ENCODE peak calls at places on chromosomes 4 and X, in seven cellular contexts. Z, X, Q, N, O, R and M are unnamed samples.

GRCh38 chr4:140296335-140296753 is 77.1 kb upstream of the SCOC start:
- DNase-seq in Z (no peak), X (peak; percentile 3), Q (no peak), N (no peak), O (no peak), R (peak; percentile 95), M (no peak)

GRCh38 chrX:2284601-2285000 is 216.2 kb downstream of the DHRSX start:
- DNase-seq in Z (no peak), X (no peak), Q (no peak), N (no peak), O (no peak), R (no peak), M (no peak)

GRCh38 chr4:12458621-12459020 is 1025.5 kb downstream of the RAB28 start:
- DNase-seq in Z (no peak), X (no peak), Q (no peak), N (no peak), O (no peak), R (no peak), M (no peak)

GRCh38 chrX:18582910-18583493 is 88.9 kb downstream of the RS1 start:
- DNase-seq in Z (no peak), X (no peak), Q (no peak), N (no peak), O (no peak), R (peak; percentile 32), M (no peak)

GRCh38 chr4:23923141-23923540 is 33.3 kb upstream of the PPARGC1A start:
- DNase-seq in Z (no peak), X (no peak), Q (no peak), N (no peak), O (no peak), R (no peak), M (no peak)

GRCh38 chr4:16224669-16225068 is 1.6 kb downstream of the TAPT1 start:
- DNase-seq in Z (no peak), X (no peak), Q (no peak), N (no peak), O (no peak), R (no peak), M (no peak)

GRCh38 chrX:30183554-30183953 is 31.8 kb upstream of the MAGEB2 start:
- DNase-seq in Z (no peak), X (no peak), Q (no peak), N (no peak), O (no peak), R (no peak), M (no peak)

GRCh38 chrX:107171369-107172102 is 34.7 kb downstream of the NUP62CL start:
- DNase-seq in Z (no peak), X (no peak), Q (no peak), N (no peak), O (no peak), R (no peak), M (no peak)

GRCh38 chr4:153318696-153319320 is 25.7 kb upstream of the MND1 start:
- DNase-seq in Z (no peak), X (peak; percentile 29), Q (no peak), N (peak; percentile 25), O (peak; percentile 9), R (peak; percentile 73), M (no peak)

GRCh38 chr4:98566491-98567008 is 91.9 kb downstream of the TSPAN5 start:
- DNase-seq in Z (no peak), X (no peak), Q (no peak), N (no peak), O (no peak), R (peak; percentile 27), M (no peak)

GRCh38 chr4:8765631-8766590 is 105.7 kb downstream of the HMX1 start:
- DNase-seq in Z (peak; percentile 85), X (no peak), Q (no peak), N (no peak), O (no peak), R (no peak), M (no peak)

GRCh38 chr4:184370711-184371389 is 103.5 kb downstream of the IRF2 start:
- DNase-seq in Z (no peak), X (no peak), Q (no peak), N (no peak), O (no peak), R (peak; percentile 38), M (no peak)

GRCh38 chr4:17283832-17284231 is 228.1 kb downstream of the QDPR start:
- DNase-seq in Z (no peak), X (no peak), Q (no peak), N (no peak), O (no peak), R (no peak), M (no peak)

GRCh38 chr4:102608190-102608589 is 107.0 kb downstream of the NFKB1 start:
- DNase-seq in Z (no peak), X (no peak), Q (no peak), N (no peak), O (no peak), R (no peak), M (no peak)

GRCh38 chr4:1154523-1155182 is 17.7 kb downstream of the SPON2 start:
- DNase-seq in Z (no peak), X (peak; percentile 36), Q (no peak), N (peak; percentile 26), O (no peak), R (peak; percentile 56), M (no peak)

GRCh38 chr4:52106701-52107100 is 55.6 kb downstream of the SPATA18 start:
- DNase-seq in Z (no peak), X (no peak), Q (no peak), N (no peak), O (no peak), R (peak; percentile 46), M (no peak)

GRCh38 chr4:186137193-186137792 is 32.8 kb downstream of the FAM149A start:
- DNase-seq in Z (no peak), X (no peak), Q (no peak), N (no peak), O (no peak), R (peak; percentile 55), M (no peak)

GRCh38 chr4:170004656-170005250 is 21.4 kb downstream of the MFAP3L start:
- DNase-seq in Z (no peak), X (no peak), Q (no peak), N (no peak), O (no peak), R (peak; percentile 24), M (no peak)

GRCh38 chrX:20666316-20666715 is 399.6 kb upstream of the RPS6KA3 start:
- DNase-seq in Z (no peak), X (no peak), Q (no peak), N (no peak), O (no peak), R (no peak), M (no peak)

GRCh38 chr4:6466756-6467381 is 5.5 kb downstream of the PPP2R2C start:
- DNase-seq in Z (no peak), X (no peak), Q (no peak), N (no peak), O (no peak), R (no peak), M (no peak)

GRCh38 chr4:84596826-84597225 is 13.9 kb downstream of the CDS1 start:
- DNase-seq in Z (no peak), X (peak; percentile 53), Q (no peak), N (no peak), O (no peak), R (no peak), M (no peak)

GRCh38 chrX:19697416-19697815 is 182.1 kb upstream of the MAP3K15 start:
- DNase-seq in Z (no peak), X (no peak), Q (no peak), N (no peak), O (no peak), R (no peak), M (no peak)

GRCh38 chrX:153381684-153382532 is 19.2 kb downstream of the PNMA6E start:
- DNase-seq in Z (no peak), X (peak; percentile 37), Q (no peak), N (peak; percentile 95), O (peak; percentile 4), R (peak; percentile 90), M (no peak)

GRCh38 chrX:39063037-39063436 is 261.8 kb downstream of the MID1IP1 start:
- DNase-seq in Z (no peak), X (no peak), Q (no peak), N (peak; percentile 10), O (no peak), R (peak; percentile 1), M (no peak)

GRCh38 chr4:146029147-146029546 is 90.5 kb upstream of the ZNF827 start:
- DNase-seq in Z (no peak), X (no peak), Q (no peak), N (no peak), O (no peak), R (peak; percentile 26), M (no peak)

GRCh38 chr4:41814565-41814964 is 66.0 kb upstream of the PHOX2B start:
- DNase-seq in Z (no peak), X (no peak), Q (no peak), N (no peak), O (no peak), R (peak; percentile 21), M (no peak)

GRCh38 chrX:5632061-5632614 is 596.5 kb downstream of the NLGN4X start:
- DNase-seq in Z (no peak), X (no peak), Q (no peak), N (no peak), O (no peak), R (no peak), M (no peak)

GRCh38 chr4:168522829-168523228 is 26.0 kb downstream of the PALLD start:
- DNase-seq in Z (no peak), X (no peak), Q (no peak), N (no peak), O (no peak), R (no peak), M (no peak)

GRCh38 chr4:179625391-179625790 is 2183.2 kb upstream of the AGA start:
- DNase-seq in Z (no peak), X (no peak), Q (no peak), N (no peak), O (no peak), R (peak; percentile 1), M (no peak)

GRCh38 chr4:10066704-10067651 is 45.7 kb upstream of the SLC2A9 start:
- DNase-seq in Z (no peak), X (no peak), Q (no peak), N (no peak), O (no peak), R (no peak), M (no peak)

GRCh38 chr4:54402880-54403503 is 173.9 kb downstream of the PDGFRA start:
- DNase-seq in Z (no peak), X (no peak), Q (no peak), N (no peak), O (no peak), R (no peak), M (no peak)

GRCh38 chrX:40094900-40095587 is 2.7 kb downstream of the BCOR start:
- DNase-seq in Z (no peak), X (no peak), Q (no peak), N (no peak), O (peak; percentile 2), R (no peak), M (no peak)

GRCh38 chrX:133812382-133812781 is 173.0 kb downstream of the GPC3 start:
- DNase-seq in Z (no peak), X (peak; percentile 11), Q (no peak), N (no peak), O (no peak), R (no peak), M (no peak)